ENCODE peak calls at places on chromosomes 2 and 18, in six cellular contexts. G, W, Y, C, T and S are unnamed samples.

GRCh38 chr2:141654311-141654710 is 476.5 kb downstream of the LRP1B start:
- DNase-seq in G (no peak), W (no peak), Y (no peak), C (no peak), T (no peak), S (no peak)

GRCh38 chr2:224242543-224242942 is 159.4 kb downstream of the FAM124B start:
- DNase-seq in G (no peak), W (no peak), Y (no peak), C (no peak), T (peak), S (no peak)

GRCh38 chr2:216849987-216850386 is 9.9 kb downstream of the TNP1 start:
- DNase-seq in G (no peak), W (no peak), Y (peak), C (no peak), T (peak), S (no peak)

GRCh38 chr2:100397117-100397860 is 20.2 kb downstream of the CHST10 start:
- DNase-seq in G (no peak), W (no peak), Y (no peak), C (no peak), T (no peak), S (no peak)

GRCh38 chr2:106062627-106063026 is 131.5 kb downstream of the UXS1 start:
- DNase-seq in G (no peak), W (no peak), Y (no peak), C (no peak), T (no peak), S (no peak)

GRCh38 chr2:45040786-45041185 is 31.5 kb upstream of the SIX2 start:
- DNase-seq in G (no peak), W (no peak), Y (no peak), C (no peak), T (no peak), S (no peak)

GRCh38 chr2:226742346-226742745 is 57.3 kb downstream of the IRS1 start:
- DNase-seq in G (no peak), W (no peak), Y (peak), C (no peak), T (no peak), S (no peak)

GRCh38 chr2:165513479-165513878 is 44.0 kb downstream of the CSRNP3 start:
- DNase-seq in G (no peak), W (no peak), Y (no peak), C (no peak), T (no peak), S (no peak)

GRCh38 chr2:200239216-200239615 is 67.3 kb upstream of the SPATS2L start:
- DNase-seq in G (peak), W (no peak), Y (no peak), C (peak), T (no peak), S (no peak)

GRCh38 chr2:109457366-109457765 is 156.4 kb downstream of the SEPTIN10 start:
- DNase-seq in G (no peak), W (no peak), Y (no peak), C (no peak), T (no peak), S (no peak)

GRCh38 chr2:216951166-216951565 is 91.3 kb upstream of the TNP1 start:
- DNase-seq in G (no peak), W (no peak), Y (no peak), C (no peak), T (no peak), S (no peak)

GRCh38 chr2:96265349-96265839 is 403 bp downstream of the TMEM127 start:
- DNase-seq in G (no peak), W (peak), Y (no peak), C (no peak), T (no peak), S (peak)

GRCh38 chr2:10078704-10079191 is 1.5 kb downstream of the CYS1 start:
- DNase-seq in G (no peak), W (no peak), Y (no peak), C (no peak), T (no peak), S (no peak)

GRCh38 chr2:239328306-239329191 is 72.3 kb downstream of the HDAC4 start:
- DNase-seq in G (peak), W (no peak), Y (peak), C (peak), T (no peak), S (no peak)

GRCh38 chr18:6929370-6930102 is 188.1 kb downstream of the LAMA1 start:
- DNase-seq in G (no peak), W (no peak), Y (no peak), C (no peak), T (no peak), S (no peak)

GRCh38 chr2:58377181-58377580 is 136.1 kb upstream of the FANCL start:
- DNase-seq in G (no peak), W (no peak), Y (no peak), C (no peak), T (no peak), S (no peak)

GRCh38 chr2:122072666-122073065 is 317.2 kb downstream of the TSN start:
- DNase-seq in G (no peak), W (no peak), Y (no peak), C (no peak), T (no peak), S (no peak)

GRCh38 chr2:200380833-200381542 is 74.5 kb downstream of the SPATS2L start:
- DNase-seq in G (no peak), W (no peak), Y (no peak), C (no peak), T (peak), S (no peak)

GRCh38 chr2:102736607-102737409 is 25.0 kb upstream of the TMEM182 start:
- DNase-seq in G (peak), W (peak), Y (peak), C (peak), T (peak), S (peak)

GRCh38 chr18:54284967-54285785 is 15.9 kb downstream of the POLI start:
- DNase-seq in G (peak), W (peak), Y (no peak), C (no peak), T (peak), S (peak)

GRCh38 chr18:41073372-41073954 is 881.6 kb upstream of the PIK3C3 start:
- DNase-seq in G (peak), W (no peak), Y (no peak), C (no peak), T (peak), S (no peak)

GRCh38 chr2:162196611-162197010 is 44.6 kb upstream of the GCG start:
- DNase-seq in G (peak), W (no peak), Y (no peak), C (no peak), T (peak), S (no peak)

GRCh38 chr2:191486584-191487320 is 191.2 kb upstream of the NABP1 start:
- DNase-seq in G (peak), W (no peak), Y (no peak), C (no peak), T (peak), S (peak)

GRCh38 chr2:43450617-43451016 is 145.2 kb downstream of the THADA start:
- DNase-seq in G (no peak), W (no peak), Y (no peak), C (no peak), T (no peak), S (no peak)

GRCh38 chr2:162073776-162074578 is at the start of gene DPP4:
- DNase-seq in G (no peak), W (no peak), Y (peak), C (peak), T (no peak), S (peak)

GRCh38 chr2:66930499-66931165 is 466.5 kb upstream of the ETAA1 start:
- DNase-seq in G (no peak), W (no peak), Y (no peak), C (no peak), T (no peak), S (no peak)